ENCODE peak calls at places on chromosome 21, in six cellular contexts. J is Panc1, Y is GM23338, H is K562, T is HL-60, S is HCT116. L is an unnamed sample.

GRCh38 chr21:37552496-37553399 is 186.2 kb downstream of the DYRK1A start:
- DNase-seq in H (no peak), T (no peak), Y (no peak), J (no peak), S (no peak), L (no peak)

GRCh38 chr21:37447288-37447936 is 80.8 kb downstream of the DYRK1A start:
- DNase-seq in J (no peak), Y (no peak), S (no peak), H (no peak), T (no peak), L (no peak)

GRCh38 chr21:37455504-37455911 is 88.9 kb downstream of the DYRK1A start:
- DNase-seq in S (no peak), H (peak), T (no peak), Y (no peak), J (no peak), L (peak)

GRCh38 chr21:33750017-33750416 is 107.7 kb downstream of the ITSN1 start:
- DNase-seq in J (no peak), S (no peak), H (no peak), Y (no peak), T (no peak), L (no peak)

GRCh38 chr21:14551741-14552140 is 5.6 kb upstream of the SAMSN1 start:
- DNase-seq in S (no peak), J (no peak), Y (no peak), H (no peak), T (no peak), L (no peak)

GRCh38 chr21:18832950-18833349 is 429.4 kb upstream of the TMPRSS15 start:
- DNase-seq in S (no peak), H (no peak), T (no peak), J (no peak), Y (no peak), L (no peak)

GRCh38 chr21:15775981-15776380 is 46.2 kb downstream of the USP25 start:
- DNase-seq in S (no peak), T (no peak), J (no peak), Y (no peak), H (no peak), L (no peak)

GRCh38 chr21:39850333-39850732 is 16.9 kb upstream of the PCP4 start:
- DNase-seq in S (no peak), Y (no peak), J (no peak), H (no peak), T (no peak), L (no peak)

GRCh38 chr21:15291621-15292266 is 226.9 kb upstream of the NRIP1 start:
- DNase-seq in J (no peak), Y (no peak), T (no peak), H (no peak), S (no peak), L (no peak)

GRCh38 chr21:36542312-36543101 is 62.6 kb upstream of the CLDN14 start:
- DNase-seq in H (no peak), J (no peak), T (no peak), S (no peak), Y (peak), L (no peak)

GRCh38 chr21:19048088-19048672 is 644.6 kb upstream of the TMPRSS15 start:
- DNase-seq in Y (no peak), H (no peak), T (no peak), J (no peak), S (no peak), L (no peak)

GRCh38 chr21:15443740-15444117 is 286.1 kb upstream of the USP25 start:
- DNase-seq in T (no peak), Y (no peak), S (no peak), J (no peak), H (no peak), L (peak)

GRCh38 chr21:36747114-36747814 is 48.3 kb downstream of the SIM2 start:
- DNase-seq in J (no peak), Y (peak), T (no peak), S (no peak), H (peak), L (no peak)

GRCh38 chr21:36478207-36478701 is 1.7 kb downstream of the CLDN14 start:
- DNase-seq in S (no peak), T (no peak), H (no peak), J (peak), Y (no peak), L (peak)

GRCh38 chr21:40936771-40937261 is 89.9 kb upstream of the DSCAM start:
- DNase-seq in T (no peak), H (no peak), J (no peak), S (no peak), Y (no peak), L (no peak)

GRCh38 chr21:40146201-40146890 is 279.1 kb downstream of the PCP4 start:
- DNase-seq in T (no peak), Y (no peak), S (no peak), J (no peak), H (no peak), L (no peak)

GRCh38 chr21:17612023-17612564 is 607 bp downstream of the BTG3 start:
- DNase-seq in Y (peak), T (no peak), H (no peak), J (no peak), S (no peak), L (no peak)

GRCh38 chr21:43718872-43719747 is at the start of gene PDXK:
- DNase-seq in J (no peak), Y (peak), S (peak), H (peak), T (peak), L (peak)

GRCh38 chr21:14989359-14989758 is 75.4 kb downstream of the NRIP1 start:
- DNase-seq in T (no peak), H (no peak), S (no peak), Y (no peak), J (no peak), L (no peak)

GRCh38 chr21:17989780-17990179 is 170.6 kb upstream of the C21orf91 start:
- DNase-seq in S (no peak), H (no peak), T (no peak), J (no peak), Y (peak), L (no peak)

GRCh38 chr21:42537106-42537742 is 23.6 kb downstream of the SLC37A1 start:
- DNase-seq in S (no peak), H (peak), T (no peak), Y (no peak), J (no peak), L (no peak)

GRCh38 chr21:41600556-41600955 is 92.6 kb upstream of the TMPRSS2 start:
- DNase-seq in J (no peak), T (no peak), S (no peak), Y (no peak), H (no peak), L (no peak)

GRCh38 chr21:43699933-43700599 is 18.9 kb upstream of the PDXK start:
- DNase-seq in T (no peak), S (no peak), H (no peak), J (no peak), Y (no peak), L (no peak)

GRCh38 chr21:25329227-25329626 is 278.1 kb downstream of the MRPL39 start:
- DNase-seq in H (no peak), S (no peak), Y (no peak), T (no peak), J (no peak), L (no peak)

GRCh38 chr21:25334046-25334730 is 273.1 kb downstream of the MRPL39 start:
- DNase-seq in J (no peak), T (no peak), S (no peak), H (no peak), Y (no peak), L (no peak)

GRCh38 chr21:25330266-25330665 is 277.0 kb downstream of the MRPL39 start:
- DNase-seq in S (no peak), T (no peak), H (no peak), Y (no peak), J (no peak), L (no peak)

DNA sequence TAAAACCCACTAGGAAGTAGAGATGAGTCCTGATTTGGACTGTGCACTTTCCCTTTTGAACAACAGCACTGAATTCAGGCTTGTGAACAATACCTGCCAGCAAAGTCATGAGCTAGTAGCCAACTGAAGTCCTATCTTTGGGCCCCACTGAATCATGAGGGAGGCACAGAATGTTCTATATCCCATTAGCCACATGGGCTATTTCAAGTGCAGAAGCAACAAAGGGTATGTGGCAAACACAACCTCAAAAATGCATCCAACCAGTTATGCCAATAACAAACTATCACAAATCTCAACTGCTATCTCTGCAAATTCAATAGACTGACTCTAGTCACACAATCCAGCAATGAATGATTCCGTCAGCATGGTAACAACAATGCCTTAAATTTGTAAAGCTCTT is 276.0 kb downstream of the MRPL39 start:
- DNase-seq in H (no peak), J (no peak), T (no peak), S (no peak), Y (no peak), L (no peak)
- TF ChIP-seq REST in H (no peak), J (no peak), T (no peak), S (no peak), Y (no peak), L (no peak)

GRCh38 chr21:25107708-25108107 is 499.6 kb downstream of the MRPL39 start:
- DNase-seq in Y (no peak), J (no peak), S (no peak), T (peak), H (no peak), L (no peak)

GRCh38 chr21:25103500-25104207 is 503.6 kb downstream of the MRPL39 start:
- DNase-seq in H (no peak), S (no peak), J (no peak), Y (no peak), T (no peak), L (no peak)
- TF ChIP-seq REST in H (no peak), S (no peak), J (no peak), Y (no peak), T (no peak), L (no peak)

GRCh38 chr21:28949318-28949717 is 43.4 kb downstream of the LTN1 start:
- DNase-seq in H (no peak), J (no peak), S (no peak), Y (no peak), T (no peak), L (no peak)
- TF ChIP-seq REST in H (no peak), J (no peak), S (no peak), Y (no peak), T (no peak), L (no peak)

GRCh38 chr21:27571706-27572105 is 604.8 kb upstream of the ADAMTS5 start:
- DNase-seq in T (no peak), Y (no peak), J (no peak), S (no peak), H (no peak), L (no peak)

GRCh38 chr21:27569091-27569490 is 602.2 kb upstream of the ADAMTS5 start:
- DNase-seq in S (no peak), J (no peak), T (no peak), H (no peak), Y (no peak), L (no peak)

GRCh38 chr21:27569831-27570230 is 602.9 kb upstream of the ADAMTS5 start:
- DNase-seq in T (no peak), H (no peak), Y (no peak), S (no peak), J (no peak), L (no peak)

GRCh38 chr21:27570306-27570868 is 603.5 kb upstream of the ADAMTS5 start:
- DNase-seq in J (no peak), Y (no peak), T (no peak), S (no peak), H (no peak), L (no peak)

DNA sequence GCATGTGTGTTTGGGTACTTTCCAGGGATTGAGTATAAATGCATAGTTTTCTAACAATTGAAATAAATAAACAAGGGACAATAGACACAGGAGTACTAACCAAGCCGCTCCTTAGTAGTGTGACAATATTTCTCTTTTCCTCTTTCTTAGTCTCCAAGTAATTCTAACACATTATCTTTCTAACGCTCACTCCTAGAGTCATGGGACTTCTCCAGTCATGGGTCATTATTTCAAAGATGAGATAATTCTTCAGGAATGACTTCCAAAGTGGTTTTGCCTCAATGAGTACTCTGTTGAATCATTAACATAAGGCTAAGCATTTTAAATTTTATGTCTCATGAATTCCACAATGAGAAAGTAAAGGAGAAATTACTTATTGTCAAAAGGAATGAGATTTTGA is 605.8 kb upstream of the ADAMTS5 start:
- DNase-seq in S (no peak), T (no peak), J (no peak), Y (no peak), H (no peak), L (no peak)
- TF ChIP-seq REST in S (no peak), T (no peak), J (no peak), Y (no peak), H (no peak), L (no peak)

GRCh38 chr21:45570071-45570470 is 27.8 kb upstream of the SLC19A1 start:
- DNase-seq in Y (no peak), H (no peak), T (no peak), S (no peak), J (no peak), L (no peak)

GRCh38 chr21:45572783-45573451 is 30.7 kb upstream of the SLC19A1 start:
- DNase-seq in T (no peak), J (no peak), S (no peak), Y (no peak), H (no peak), L (no peak)

GRCh38 chr21:45572231-45572630 is 30.0 kb upstream of the SLC19A1 start:
- DNase-seq in S (no peak), H (no peak), Y (no peak), J (no peak), T (no peak), L (no peak)

GRCh38 chr21:45571641-45572040 is 29.4 kb upstream of the SLC19A1 start:
- DNase-seq in S (no peak), J (no peak), T (no peak), Y (no peak), H (no peak), L (no peak)

GRCh38 chr21:45570826-45571601 is 28.8 kb upstream of the SLC19A1 start:
- DNase-seq in T (no peak), S (no peak), H (no peak), Y (no peak), J (no peak), L (no peak)
- TF ChIP-seq REST in T (no peak), S (no peak), H (no peak), Y (no peak), J (no peak), L (no peak)